ENCODE peak calls at places on chromosome 19, in six cellular contexts. T is GM23338, F is K562, K is H1, Q is GM12878, S is HepG2. B is an unnamed sample.
A peak's percentile ranks its signal among the peaks of the same experiment; 100 is the strongest.

GRCh38 chr19:4103073-4103418 is 20.9 kb downstream of the MAP2K2 start:
- DNase-seq in K (no peak), F (no peak), Q (no peak), T (no peak), S (no peak), B (no peak)

GRCh38 chr19:42286349-42287016 is 15.4 kb upstream of the PRR19 start:
- DNase-seq in T (no peak), K (no peak), F (peak; percentile 60), Q (no peak), S (no peak), B (no peak)

GRCh38 chr19:19627716-19628498 is at the start of gene LPAR2:
- DNase-seq in K (peak; percentile 89), S (no peak), Q (no peak), T (peak; percentile 78), F (no peak), B (peak; percentile 76)

GRCh38 chr19:33811246-33811645 is 14.6 kb downstream of the KCTD15 start:
- DNase-seq in F (no peak), T (no peak), Q (no peak), S (no peak), K (no peak), B (no peak)

GRCh38 chr19:4278926-4279529 is at the start of gene SHD:
- DNase-seq in F (peak; percentile 65), T (peak; percentile 72), K (peak; percentile 71), Q (no peak), S (no peak), B (peak; percentile 48)

GRCh38 chr19:10120538-10121198 is 969 bp upstream of the EIF3G start:
- DNase-seq in Q (no peak), K (no peak), S (no peak), F (no peak), T (no peak), B (no peak)

GRCh38 chr19:5292453-5292842 is 48.2 kb downstream of the PTPRS start:
- DNase-seq in S (no peak), T (no peak), K (no peak), F (no peak), Q (no peak), B (no peak)

GRCh38 chr19:1177322-1178114 is 3.5 kb upstream of the SBNO2 start:
- DNase-seq in S (no peak), Q (no peak), K (no peak), T (no peak), F (no peak), B (no peak)

GRCh38 chr19:13396256-13397080 is 109.8 kb downstream of the CACNA1A start:
- DNase-seq in F (peak; percentile 73), Q (no peak), S (peak; percentile 30), K (peak; percentile 78), T (peak; percentile 97), B (peak; percentile 78)

GRCh38 chr19:2039959-2040646 is 10.9 kb downstream of the MKNK2 start:
- DNase-seq in S (no peak), T (no peak), K (no peak), Q (no peak), F (no peak), B (no peak)

GRCh38 chr19:33226550-33227241 is 1.0 kb upstream of the SLC7A10 start:
- DNase-seq in Q (no peak), K (peak; percentile 87), T (peak; percentile 96), S (no peak), F (no peak), B (peak; percentile 78)

GRCh38 chr19:897442-898039 is 4.3 kb downstream of the RNU6-9 start:
- DNase-seq in Q (no peak), K (peak; percentile 69), S (no peak), T (peak; percentile 79), F (no peak), B (peak; percentile 66)

GRCh38 chr19:2363419-2363818 is 3.4 kb downstream of the TMPRSS9 start:
- DNase-seq in T (no peak), F (no peak), Q (no peak), S (no peak), K (no peak), B (no peak)

GRCh38 chr19:47848871-47849473 is 10.1 kb upstream of the TPRX2 start:
- DNase-seq in S (peak; percentile 15), Q (no peak), K (peak; percentile 91), F (peak; percentile 66), T (peak; percentile 93), B (peak; percentile 85)

GRCh38 chr19:28727133-28727834 is 485.7 kb downstream of the UQCRFS1 start:
- DNase-seq in S (no peak), T (peak; percentile 85), K (peak; percentile 88), Q (no peak), F (peak; percentile 93), B (peak; percentile 89)

GRCh38 chr19:3554254-3555083 is 2.9 kb downstream of the MFSD12 start:
- DNase-seq in Q (no peak), K (no peak), T (no peak), F (no peak), S (no peak), B (no peak)

GRCh38 chr19:32642771-32643170 is 32.2 kb downstream of the ANKRD27 start:
- DNase-seq in F (no peak), S (no peak), K (no peak), T (no peak), Q (no peak), B (no peak)

GRCh38 chr19:29287061-29287460 is 74.1 kb upstream of the UQCRFS1 start:
- DNase-seq in T (no peak), S (no peak), K (no peak), Q (no peak), F (no peak), B (no peak)

GRCh38 chr19:15702590-15702930 is 25.3 kb upstream of the OR10H2 start:
- DNase-seq in K (no peak), Q (no peak), F (no peak), S (peak; percentile 83), T (peak; percentile 26), B (no peak)

GRCh38 chr19:9869008-9869617 is 34.0 kb downstream of the PIN1 start:
- DNase-seq in Q (no peak), T (no peak), K (no peak), F (no peak), S (no peak), B (no peak)

GRCh38 chr19:33683881-33684549 is 62.3 kb downstream of the CHST8 start:
- DNase-seq in Q (no peak), K (peak; percentile 89), T (peak; percentile 91), S (peak; percentile 7), F (no peak), B (peak; percentile 90)

GRCh38 chr19:2717638-2718541 is 3.3 kb downstream of the DIRAS1 start:
- DNase-seq in Q (no peak), K (no peak), S (no peak), T (no peak), F (no peak), B (no peak)

GRCh38 chr19:6733338-6734095 is 3.9 kb downstream of the GPR108 start:
- DNase-seq in Q (no peak), S (no peak), K (peak; percentile 82), F (peak; percentile 31), T (peak; percentile 71), B (peak; percentile 55)

GRCh38 chr19:6736169-6736916 is 1.0 kb downstream of the GPR108 start:
- DNase-seq in T (peak; percentile 75), K (peak; percentile 76), S (peak; percentile 81), Q (peak; percentile 67), F (peak; percentile 45), B (peak; percentile 65)

GRCh38 chr19:6732803-6733337 is 4.5 kb downstream of the GPR108 start:
- DNase-seq in T (no peak), K (no peak), F (no peak), Q (no peak), S (no peak), B (no peak)

GRCh38 chr19:6735181-6735891 is 2.0 kb downstream of the GPR108 start:
- DNase-seq in Q (no peak), F (no peak), S (no peak), K (no peak), T (no peak), B (no peak)

DNA sequence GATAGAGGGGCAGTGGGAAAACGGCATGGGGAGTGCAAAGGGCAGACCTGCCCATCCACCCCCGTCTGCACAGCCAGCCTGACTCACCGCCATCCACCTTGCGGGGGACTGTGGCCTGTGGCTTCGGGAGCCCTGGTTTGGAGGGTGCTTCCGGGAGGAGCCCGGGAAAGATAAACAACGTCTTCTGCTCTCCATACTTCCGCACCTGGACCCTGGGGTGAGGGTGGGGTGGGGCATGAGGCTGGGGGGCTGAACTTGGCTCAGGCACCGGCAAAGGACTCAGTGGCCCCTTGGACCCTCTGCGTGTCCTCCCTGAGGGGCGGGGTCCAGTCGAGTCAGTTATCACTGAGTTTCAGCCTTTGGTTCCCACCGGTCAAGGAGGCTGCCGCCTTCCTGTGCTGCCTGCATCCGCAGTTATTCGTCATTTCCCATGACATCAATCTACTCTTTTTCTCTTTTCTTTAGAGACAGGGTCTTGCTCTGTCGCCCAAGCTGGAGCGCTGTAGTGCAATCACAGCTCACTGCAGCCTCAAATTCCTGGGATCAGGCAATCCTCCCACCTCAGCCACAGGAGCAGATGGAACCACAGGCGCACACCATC is 3.2 kb downstream of the GPR108 start:
- DNase-seq in F (no peak), Q (no peak), K (no peak), S (no peak), T (no peak), B (no peak)
- TF ChIP-seq CREB1 in F (no peak), Q (no peak), K (no peak), S (no peak), T (no peak), B (no peak)

DNA sequence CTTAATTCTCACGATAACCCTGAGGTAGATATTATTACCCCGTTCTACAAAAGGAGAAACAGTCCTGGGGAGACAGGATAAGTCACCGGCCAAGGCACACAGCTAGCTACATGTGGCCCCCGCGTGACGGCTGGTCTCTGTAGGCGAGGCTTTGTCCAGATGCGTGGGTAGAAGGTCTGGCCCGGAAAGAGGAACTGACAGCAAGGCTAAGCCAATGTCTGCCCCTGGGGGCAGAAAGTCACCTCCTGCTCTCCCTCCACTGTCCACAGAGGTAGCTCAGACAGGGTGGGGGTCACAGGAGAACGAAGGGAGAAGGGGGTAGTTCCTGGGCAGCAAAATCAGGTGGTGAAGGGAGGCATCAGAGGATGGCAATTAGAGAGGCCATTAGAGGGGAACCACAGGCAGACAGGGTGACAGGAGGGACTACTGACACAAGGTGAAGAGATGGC is 1.8 kb downstream of the APOC4 start:
- DNase-seq in Q (no peak), K (no peak), T (no peak), F (peak; percentile 75), S (no peak), B (no peak)
- TF ChIP-seq CREB1 in Q (no peak), K (no peak), T (no peak), F (no peak), S (no peak), B (no peak)

GRCh38 chr19:18500820-18501219 is 21.1 kb downstream of the ELL start:
- DNase-seq in F (no peak), T (no peak), S (no peak), Q (no peak), K (no peak), B (no peak)
- TF ChIP-seq CREB1 in F (no peak), T (no peak), S (no peak), Q (no peak), K (no peak), B (no peak)

GRCh38 chr19:6768236-6768785 is 1.1 kb upstream of the SH2D3A start:
- DNase-seq in F (no peak), T (no peak), Q (no peak), S (no peak), K (no peak), B (no peak)

GRCh38 chr19:6765738-6766356 is 1.4 kb downstream of the SH2D3A start:
- DNase-seq in F (no peak), Q (no peak), K (peak; percentile 80), S (peak; percentile 19), T (peak; percentile 96), B (peak; percentile 90)

GRCh38 chr19:6767357-6768235 is at the start of gene SH2D3A:
- DNase-seq in F (peak; percentile 97), K (peak; percentile 98), Q (peak; percentile 92), S (peak; percentile 65), T (peak; percentile 99), B (peak; percentile 97)

GRCh38 chr19:6766357-6767080 is 716 bp downstream of the SH2D3A start:
- DNase-seq in T (no peak), F (no peak), S (no peak), K (no peak), Q (no peak), B (no peak)

GRCh38 chr19:6767081-6767356 is 216 bp downstream of the SH2D3A start:
- DNase-seq in T (peak; percentile 36), S (peak; percentile 55), K (no peak), F (no peak), Q (no peak), B (no peak)
- TF ChIP-seq CREB1 in T (no peak), S (peak; percentile 31), K (no peak), F (peak; percentile 52), Q (no peak), B (no peak)